ENCODE peak calls at places on chromosome 4, in nine cellular contexts. One of them, this sample, is unnamed.

GRCh38 chr4:51830146-51830545 is 12.8 kb upstream of the DCUN1D4 start:
- DNase-seq in SK-N-SH: no peak
- DNase-seq in K562: no peak
- DNase-seq in GM23338: no peak
- DNase-seq in A549: no peak
- DNase-seq in GM12878: no peak
- DNase-seq in Panc1: no peak
- DNase-seq in HCT116: no peak
- DNase-seq in HepG2: no peak
- DNase-seq in this sample: no peak

GRCh38 chr4:98779021-98779420 is 120.6 kb upstream of the TSPAN5 start:
- DNase-seq in SK-N-SH: no peak
- DNase-seq in K562: no peak
- DNase-seq in GM23338: no peak
- DNase-seq in A549: no peak
- DNase-seq in GM12878: no peak
- DNase-seq in Panc1: no peak
- DNase-seq in HCT116: no peak
- DNase-seq in HepG2: no peak
- DNase-seq in this sample: no peak

GRCh38 chr4:86595426-86595805 is 1.3 kb downstream of the PTPN13 start:
- DNase-seq in SK-N-SH: peak; percentile 12
- DNase-seq in K562: no peak
- DNase-seq in GM23338: no peak
- DNase-seq in A549: no peak
- DNase-seq in GM12878: no peak
- DNase-seq in Panc1: no peak
- DNase-seq in HCT116: peak; percentile 8
- DNase-seq in HepG2: no peak
- DNase-seq in this sample: no peak

GRCh38 chr4:57074753-57075152 is 35.4 kb downstream of the IGFBP7 start:
- DNase-seq in SK-N-SH: peak; percentile 24
- DNase-seq in K562: no peak
- DNase-seq in GM23338: no peak
- DNase-seq in A549: peak; percentile 36
- DNase-seq in GM12878: no peak
- DNase-seq in Panc1: no peak
- DNase-seq in HCT116: no peak
- DNase-seq in HepG2: no peak
- DNase-seq in this sample: no peak

GRCh38 chr4:185772391-185773093 is 39.5 kb downstream of the SORBS2 start:
- DNase-seq in SK-N-SH: no peak
- DNase-seq in K562: no peak
- DNase-seq in GM23338: no peak
- DNase-seq in A549: no peak
- DNase-seq in GM12878: peak; percentile 9
- DNase-seq in Panc1: no peak
- DNase-seq in HCT116: no peak
- DNase-seq in HepG2: no peak
- DNase-seq in this sample: no peak

GRCh38 chr4:41209187-41209586 is 5.2 kb downstream of the APBB2 start:
- DNase-seq in SK-N-SH: no peak
- DNase-seq in K562: no peak
- DNase-seq in GM23338: no peak
- DNase-seq in A549: no peak
- DNase-seq in GM12878: no peak
- DNase-seq in Panc1: no peak
- DNase-seq in HCT116: no peak
- DNase-seq in HepG2: no peak
- DNase-seq in this sample: no peak

GRCh38 chr4:53281438-53281837 is 84.4 kb downstream of the SCFD2 start:
- DNase-seq in SK-N-SH: no peak
- DNase-seq in K562: no peak
- DNase-seq in GM23338: no peak
- DNase-seq in A549: no peak
- DNase-seq in GM12878: no peak
- DNase-seq in Panc1: no peak
- DNase-seq in HCT116: no peak
- DNase-seq in HepG2: no peak
- DNase-seq in this sample: no peak

GRCh38 chr4:128823025-128823661 is 13.6 kb downstream of the JADE1 start:
- DNase-seq in SK-N-SH: no peak
- DNase-seq in K562: no peak
- DNase-seq in GM23338: no peak
- DNase-seq in A549: peak; percentile 28
- DNase-seq in GM12878: no peak
- DNase-seq in Panc1: peak; percentile 57
- DNase-seq in HCT116: peak; percentile 21
- DNase-seq in HepG2: no peak
- DNase-seq in this sample: no peak

GRCh38 chr4:24736066-24736465 is 59.3 kb upstream of the SOD3 start:
- DNase-seq in SK-N-SH: no peak
- DNase-seq in K562: no peak
- DNase-seq in GM23338: peak; percentile 69
- DNase-seq in A549: peak; percentile 9
- DNase-seq in GM12878: no peak
- DNase-seq in Panc1: no peak
- DNase-seq in HCT116: peak; percentile 27
- DNase-seq in HepG2: no peak
- DNase-seq in this sample: no peak

GRCh38 chr4:186643501-186644315 is 79.9 kb downstream of the FAT1 start:
- DNase-seq in SK-N-SH: no peak
- DNase-seq in K562: no peak
- DNase-seq in GM23338: no peak
- DNase-seq in A549: peak; percentile 71
- DNase-seq in GM12878: no peak
- DNase-seq in Panc1: no peak
- DNase-seq in HCT116: no peak
- DNase-seq in HepG2: peak; percentile 94
- DNase-seq in this sample: peak; percentile 58

GRCh38 chr4:15714616-15715015 is 11.8 kb downstream of the BST1 start:
- DNase-seq in SK-N-SH: no peak
- DNase-seq in K562: peak; percentile 45
- DNase-seq in GM23338: no peak
- DNase-seq in A549: no peak
- DNase-seq in GM12878: no peak
- DNase-seq in Panc1: no peak
- DNase-seq in HCT116: no peak
- DNase-seq in HepG2: no peak
- DNase-seq in this sample: no peak

GRCh38 chr4:96473246-96473645 is 633.4 kb downstream of the PDHA2 start:
- DNase-seq in SK-N-SH: no peak
- DNase-seq in K562: no peak
- DNase-seq in GM23338: no peak
- DNase-seq in A549: no peak
- DNase-seq in GM12878: no peak
- DNase-seq in Panc1: no peak
- DNase-seq in HCT116: no peak
- DNase-seq in HepG2: no peak
- DNase-seq in this sample: no peak

GRCh38 chr4:10459305-10459704 is 2.1 kb upstream of the ZNF518B start:
- DNase-seq in SK-N-SH: no peak
- DNase-seq in K562: no peak
- DNase-seq in GM23338: no peak
- DNase-seq in A549: no peak
- DNase-seq in GM12878: no peak
- DNase-seq in Panc1: no peak
- DNase-seq in HCT116: no peak
- DNase-seq in HepG2: no peak
- DNase-seq in this sample: no peak

GRCh38 chr4:10456270-10457254 is 664 bp downstream of the ZNF518B start:
- DNase-seq in SK-N-SH: peak; percentile 70
- DNase-seq in K562: peak; percentile 20
- DNase-seq in GM23338: peak; percentile 79
- DNase-seq in A549: peak; percentile 56
- DNase-seq in GM12878: no peak
- DNase-seq in Panc1: no peak
- DNase-seq in HCT116: peak; percentile 19
- DNase-seq in HepG2: no peak
- DNase-seq in this sample: no peak

GRCh38 chr4:10458190-10458589 is 964 bp upstream of the ZNF518B start:
- DNase-seq in SK-N-SH: no peak
- DNase-seq in K562: peak; percentile 21
- DNase-seq in GM23338: peak; percentile 37
- DNase-seq in A549: no peak
- DNase-seq in GM12878: no peak
- DNase-seq in Panc1: no peak
- DNase-seq in HCT116: no peak
- DNase-seq in HepG2: no peak
- DNase-seq in this sample: no peak

GRCh38 chr4:10455133-10455532 is 2.1 kb downstream of the ZNF518B start:
- DNase-seq in SK-N-SH: no peak
- DNase-seq in K562: no peak
- DNase-seq in GM23338: peak; percentile 14
- DNase-seq in A549: no peak
- DNase-seq in GM12878: no peak
- DNase-seq in Panc1: no peak
- DNase-seq in HCT116: no peak
- DNase-seq in HepG2: no peak
- DNase-seq in this sample: no peak

GRCh38 chr4:10457255-10457801 is at the start of gene ZNF518B:
- DNase-seq in SK-N-SH: peak; percentile 93
- DNase-seq in K562: peak; percentile 85
- DNase-seq in GM23338: peak; percentile 87
- DNase-seq in A549: peak; percentile 65
- DNase-seq in GM12878: no peak
- DNase-seq in Panc1: no peak
- DNase-seq in HCT116: peak; percentile 29
- DNase-seq in HepG2: no peak
- DNase-seq in this sample: peak; percentile 29
- TF ChIP-seq REST in SK-N-SH: no peak
- TF ChIP-seq REST in K562: no peak
- TF ChIP-seq REST in GM23338: no peak
- TF ChIP-seq REST in A549: no peak
- TF ChIP-seq REST in GM12878: no peak
- TF ChIP-seq REST in Panc1: no peak
- TF ChIP-seq REST in HCT116: no peak
- TF ChIP-seq REST in HepG2: no peak
- TF ChIP-seq REST in this sample: no peak

DNA sequence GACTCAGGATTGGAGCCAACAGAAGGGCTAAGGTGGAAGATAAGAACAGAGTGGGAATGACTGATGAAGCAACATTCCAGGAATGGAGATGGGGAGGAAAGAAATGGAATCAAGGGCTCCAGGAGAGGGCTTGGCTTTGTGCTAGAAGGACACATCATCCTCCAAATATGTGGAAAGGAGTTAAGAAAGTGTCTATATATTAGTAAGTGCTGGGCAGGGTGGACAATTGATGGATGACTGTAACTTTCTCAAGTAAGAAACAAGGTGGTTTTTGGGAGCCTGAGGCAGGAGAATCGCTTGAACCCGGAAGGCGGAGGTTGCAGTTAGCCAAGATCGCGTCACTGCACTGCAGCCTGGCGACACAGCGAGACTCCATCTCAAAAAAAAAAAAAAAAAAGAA is 71.6 kb upstream of the NFKB1 start:
- DNase-seq in SK-N-SH: no peak
- DNase-seq in K562: no peak
- DNase-seq in GM23338: no peak
- DNase-seq in A549: peak; percentile 90
- DNase-seq in GM12878: no peak
- DNase-seq in Panc1: no peak
- DNase-seq in HCT116: peak; percentile 87
- DNase-seq in HepG2: no peak
- DNase-seq in this sample: no peak
- TF ChIP-seq REST in SK-N-SH: no peak
- TF ChIP-seq REST in K562: no peak
- TF ChIP-seq REST in GM23338: no peak
- TF ChIP-seq REST in A549: no peak
- TF ChIP-seq REST in GM12878: no peak
- TF ChIP-seq REST in Panc1: no peak
- TF ChIP-seq REST in HCT116: no peak
- TF ChIP-seq REST in HepG2: no peak
- TF ChIP-seq REST in this sample: no peak

GRCh38 chr4:103091601-103092223 is 7.9 kb downstream of the BDH2 start:
- DNase-seq in SK-N-SH: peak; percentile 39
- DNase-seq in K562: peak; percentile 23
- DNase-seq in GM23338: peak; percentile 77
- DNase-seq in A549: peak; percentile 66
- DNase-seq in GM12878: peak; percentile 59
- DNase-seq in Panc1: no peak
- DNase-seq in HCT116: peak; percentile 63
- DNase-seq in HepG2: peak; percentile 72
- DNase-seq in this sample: peak; percentile 50
- TF ChIP-seq REST in SK-N-SH: no peak
- TF ChIP-seq REST in K562: no peak
- TF ChIP-seq REST in GM23338: no peak
- TF ChIP-seq REST in A549: no peak
- TF ChIP-seq REST in GM12878: no peak
- TF ChIP-seq REST in Panc1: no peak
- TF ChIP-seq REST in HCT116: no peak
- TF ChIP-seq REST in HepG2: no peak
- TF ChIP-seq REST in this sample: no peak

GRCh38 chr4:6868386-6868785 is 41.2 kb upstream of the TBC1D14 start:
- DNase-seq in SK-N-SH: no peak
- DNase-seq in K562: no peak
- DNase-seq in GM23338: no peak
- DNase-seq in A549: no peak
- DNase-seq in GM12878: no peak
- DNase-seq in Panc1: no peak
- DNase-seq in HCT116: no peak
- DNase-seq in HepG2: no peak
- DNase-seq in this sample: no peak

GRCh38 chr4:6873291-6873690 is 36.3 kb upstream of the TBC1D14 start:
- DNase-seq in SK-N-SH: no peak
- DNase-seq in K562: no peak
- DNase-seq in GM23338: no peak
- DNase-seq in A549: peak; percentile 44
- DNase-seq in GM12878: no peak
- DNase-seq in Panc1: no peak
- DNase-seq in HCT116: no peak
- DNase-seq in HepG2: no peak
- DNase-seq in this sample: no peak

GRCh38 chr4:6873792-6874461 is 35.7 kb upstream of the TBC1D14 start:
- DNase-seq in SK-N-SH: peak; percentile 63
- DNase-seq in K562: peak; percentile 72
- DNase-seq in GM23338: peak; percentile 81
- DNase-seq in A549: peak; percentile 65
- DNase-seq in GM12878: no peak
- DNase-seq in Panc1: peak; percentile 50
- DNase-seq in HCT116: peak; percentile 51
- DNase-seq in HepG2: peak; percentile 41
- DNase-seq in this sample: no peak

GRCh38 chr4:6875431-6875831 is 34.2 kb upstream of the TBC1D14 start:
- DNase-seq in SK-N-SH: no peak
- DNase-seq in K562: no peak
- DNase-seq in GM23338: no peak
- DNase-seq in A549: no peak
- DNase-seq in GM12878: no peak
- DNase-seq in Panc1: no peak
- DNase-seq in HCT116: no peak
- DNase-seq in HepG2: no peak
- DNase-seq in this sample: peak; percentile 81

DNA sequence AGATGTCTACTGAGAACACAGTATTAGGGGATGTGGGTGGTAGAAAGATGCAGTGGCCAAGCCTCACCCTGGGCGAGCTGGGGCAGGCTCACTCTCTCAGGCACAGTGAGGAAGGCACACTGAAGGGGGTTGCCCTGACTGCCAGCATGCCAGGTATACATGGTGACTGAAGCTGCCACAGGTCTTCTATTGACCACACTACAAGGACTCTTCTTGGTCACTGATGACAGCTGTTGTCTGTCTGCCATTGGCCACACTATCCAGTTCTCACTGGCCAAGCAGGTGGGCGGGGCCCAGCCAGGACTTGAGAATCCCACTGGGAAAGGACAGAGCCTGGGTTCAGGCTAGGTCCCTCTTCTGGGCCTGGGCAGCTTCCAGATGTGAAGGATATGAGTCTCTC is 39.7 kb upstream of the TBC1D14 start:
- DNase-seq in SK-N-SH: no peak
- DNase-seq in K562: peak; percentile 27
- DNase-seq in GM23338: no peak
- DNase-seq in A549: no peak
- DNase-seq in GM12878: no peak
- DNase-seq in Panc1: no peak
- DNase-seq in HCT116: no peak
- DNase-seq in HepG2: no peak
- DNase-seq in this sample: no peak
- TF ChIP-seq REST in SK-N-SH: no peak
- TF ChIP-seq REST in K562: no peak
- TF ChIP-seq REST in GM23338: no peak
- TF ChIP-seq REST in A549: no peak
- TF ChIP-seq REST in GM12878: no peak
- TF ChIP-seq REST in Panc1: no peak
- TF ChIP-seq REST in HCT116: no peak
- TF ChIP-seq REST in HepG2: no peak
- TF ChIP-seq REST in this sample: no peak